ENCODE peak calls at places on chromosomes 6 and 20, in ten cellular contexts. M is A549; Z is IMR-90; V is AG04450; U is fibroblast of lung; A is brain microvascular endothelial cell; B is CD8-positive, alpha-beta T cell; Q is hepatocyte; X is SK-N-SH; Y is CD8-positive, alpha-beta memory T cell. W is an unnamed sample.

GRCh38 chr6:142897659-142898058 is 47.3 kb downstream of the HIVEP2 start:
- DNase-seq in Z (peak), B (no peak), X (no peak), V (no peak), M (no peak), A (no peak), Y (no peak), Q (no peak), U (no peak), W (no peak)

GRCh38 chr20:62807444-62808210 is 3.0 kb downstream of the OGFR start:
- DNase-seq in Q (no peak), M (no peak), U (no peak), Z (no peak), B (no peak), A (no peak), V (no peak), Y (no peak), X (no peak), W (no peak)

GRCh38 chr6:13355043-13355945 is 27.0 kb upstream of the TBC1D7 start:
- DNase-seq in A (peak), V (peak), Z (peak), Y (peak), X (no peak), B (no peak), Q (peak), U (peak), M (no peak), W (no peak)

GRCh38 chr6:45105170-45105820 is 222.8 kb upstream of the RUNX2 start:
- DNase-seq in A (no peak), Q (no peak), U (peak), B (no peak), Z (peak), Y (no peak), M (no peak), V (no peak), X (no peak), W (no peak)

GRCh38 chr6:1082040-1082935 is 229.6 kb upstream of the FOXQ1 start:
- DNase-seq in Z (peak), B (no peak), Q (no peak), X (no peak), Y (no peak), V (peak), U (peak), A (peak), M (no peak), W (no peak)

GRCh38 chr6:2876210-2877056 is 26.7 kb downstream of the SERPINB9 start:
- DNase-seq in U (peak), X (peak), Y (peak), Q (peak), V (peak), Z (peak), A (peak), M (peak), B (no peak), W (no peak)

GRCh38 chr6:35728663-35729348 is 8.0 kb upstream of the ARMC12 start:
- DNase-seq in X (peak), B (no peak), V (no peak), Q (no peak), U (no peak), A (no peak), M (no peak), Z (no peak), Y (peak), W (no peak)

GRCh38 chr6:138586638-138587037 is 87.3 kb upstream of the NHSL1 start:
- DNase-seq in V (no peak), U (no peak), A (no peak), B (no peak), M (no peak), Y (no peak), Q (no peak), X (no peak), Z (no peak), W (no peak)

GRCh38 chr6:117267766-117268534 is 2.6 kb downstream of the VGLL2 start:
- DNase-seq in Y (no peak), U (no peak), A (no peak), Z (no peak), M (no peak), Q (no peak), B (no peak), V (no peak), X (no peak), W (no peak)

GRCh38 chr6:36025932-36026327 is 1.5 kb upstream of the SLC26A8 start:
- DNase-seq in M (no peak), Q (no peak), X (no peak), Y (no peak), Z (peak), B (no peak), U (peak), V (no peak), A (peak), W (no peak)

GRCh38 chr20:1918766-1919165 is 23.6 kb downstream of the SIRPA start:
- DNase-seq in M (no peak), V (no peak), U (no peak), A (no peak), Y (no peak), Q (no peak), X (no peak), Z (no peak), B (no peak), W (no peak)

GRCh38 chr6:165245287-165245686 is 64.1 kb downstream of the C6orf118 start:
- DNase-seq in X (peak), Q (peak), V (no peak), A (no peak), B (no peak), Z (peak), U (no peak), M (no peak), Y (no peak), W (peak)

GRCh38 chr6:36243562-36244212 is 26.2 kb upstream of the PNPLA1 start:
- DNase-seq in Z (no peak), B (no peak), M (no peak), Y (no peak), Q (no peak), X (no peak), U (no peak), V (no peak), A (no peak), W (no peak)

GRCh38 chr6:44043479-44044153 is 83.6 kb downstream of the MRPL14 start:
- DNase-seq in X (peak), V (no peak), M (no peak), Z (peak), B (no peak), Y (no peak), U (peak), A (no peak), Q (no peak), W (no peak)

GRCh38 chr20:50169329-50169823 is 15.9 kb upstream of the PEDS1 start:
- DNase-seq in Z (peak), V (peak), A (peak), M (peak), B (peak), Q (peak), X (peak), U (peak), Y (peak), W (no peak)

GRCh38 chr6:132132420-132132819 is 181.2 kb upstream of the CCN2 start:
- DNase-seq in Y (no peak), Z (peak), Q (no peak), U (peak), B (no peak), M (no peak), V (no peak), A (peak), X (no peak), W (no peak)

GRCh38 chr20:16803965-16804792 is 56.0 kb downstream of the OTOR start:
- DNase-seq in M (peak), U (peak), X (peak), V (no peak), Y (no peak), B (peak), Z (peak), Q (peak), A (peak), W (peak)

GRCh38 chr6:69580696-69581095 is 216.1 kb downstream of the LMBRD1 start:
- DNase-seq in X (no peak), M (no peak), U (no peak), Q (no peak), B (no peak), Z (no peak), A (no peak), Y (no peak), V (no peak), W (no peak)

GRCh38 chr20:18587665-18588553 is at the start of gene DTD1:
- DNase-seq in U (peak), M (peak), Z (peak), Q (peak), Y (peak), B (peak), V (peak), A (peak), X (peak), W (peak)

GRCh38 chr20:58417418-58417817 is 28.4 kb downstream of the VAPB start:
- DNase-seq in Y (no peak), V (no peak), B (no peak), Q (no peak), M (no peak), Z (no peak), U (no peak), A (no peak), X (no peak), W (no peak)

GRCh38 chr6:97669191-97669651 is 386.2 kb upstream of the MMS22L start:
- DNase-seq in A (peak), V (no peak), U (peak), M (no peak), Q (peak), Z (peak), B (no peak), Y (no peak), X (peak), W (peak)

GRCh38 chr6:141641406-141641805 is 491.3 kb upstream of the GJE1 start:
- DNase-seq in A (no peak), X (no peak), B (no peak), Y (no peak), V (no peak), M (no peak), Q (no peak), U (peak), Z (no peak), W (no peak)

GRCh38 chr6:36319834-36320233 is 16.9 kb downstream of the BNIP5 start:
- DNase-seq in Y (no peak), M (no peak), X (no peak), B (no peak), A (no peak), U (no peak), V (no peak), Z (no peak), Q (no peak), W (no peak)

GRCh38 chr20:62558779-62559178 is 83.0 kb upstream of the GATA5 start:
- DNase-seq in U (no peak), M (no peak), B (no peak), V (no peak), A (no peak), Z (no peak), X (no peak), Q (no peak), Y (no peak), W (no peak)

GRCh38 chr6:131948692-131949614 is 2.2 kb downstream of the CCN2 start:
- DNase-seq in U (peak), M (no peak), V (peak), A (peak), B (no peak), Y (no peak), Z (peak), Q (peak), X (no peak), W (no peak)

GRCh38 chr20:37995856-37996625 is 37.2 kb downstream of the TTI1 start:
- DNase-seq in Z (no peak), M (no peak), Q (no peak), B (no peak), A (no peak), V (no peak), U (no peak), Y (no peak), X (no peak), W (no peak)

GRCh38 chr6:26142026-26142425 is 54.8 kb downstream of the HFE start:
- DNase-seq in M (no peak), V (no peak), U (no peak), Z (no peak), A (no peak), B (no peak), X (no peak), Y (no peak), Q (no peak), W (no peak)
- H3K27ac ChIP-seq in M (no peak), V (no peak), U (no peak), Z (no peak), A (no peak), B (no peak), X (no peak), Y (no peak), Q (no peak), W (peak)

DNA sequence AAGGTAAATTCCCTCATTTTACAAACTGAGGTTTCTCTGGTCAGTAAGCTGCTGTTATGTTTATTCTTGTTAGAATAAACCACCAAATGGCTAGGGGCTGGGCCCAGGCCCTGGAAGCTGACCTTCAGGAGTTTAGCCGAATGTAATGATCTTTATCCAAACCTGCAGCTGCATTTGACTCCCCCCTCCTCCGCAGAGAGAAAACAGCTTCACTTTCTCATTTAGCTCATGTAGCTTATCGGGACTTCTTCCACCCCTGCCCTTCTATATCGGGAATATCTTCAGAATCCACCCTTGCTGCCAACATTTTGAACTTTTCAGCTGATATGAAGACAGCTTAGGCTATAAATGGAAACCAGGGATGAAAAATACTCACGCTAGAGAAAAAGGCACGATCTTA is 102.6 kb downstream of the ZMYND8 start:
- DNase-seq in U (no peak), Q (no peak), B (no peak), Y (no peak), Z (peak), M (no peak), A (no peak), X (no peak), V (no peak), W (no peak)
- H3K4me3 ChIP-seq in U (no peak), Q (no peak), B (no peak), Y (no peak), Z (no peak), M (no peak), A (no peak), X (no peak), V (no peak), W (no peak)

DNA sequence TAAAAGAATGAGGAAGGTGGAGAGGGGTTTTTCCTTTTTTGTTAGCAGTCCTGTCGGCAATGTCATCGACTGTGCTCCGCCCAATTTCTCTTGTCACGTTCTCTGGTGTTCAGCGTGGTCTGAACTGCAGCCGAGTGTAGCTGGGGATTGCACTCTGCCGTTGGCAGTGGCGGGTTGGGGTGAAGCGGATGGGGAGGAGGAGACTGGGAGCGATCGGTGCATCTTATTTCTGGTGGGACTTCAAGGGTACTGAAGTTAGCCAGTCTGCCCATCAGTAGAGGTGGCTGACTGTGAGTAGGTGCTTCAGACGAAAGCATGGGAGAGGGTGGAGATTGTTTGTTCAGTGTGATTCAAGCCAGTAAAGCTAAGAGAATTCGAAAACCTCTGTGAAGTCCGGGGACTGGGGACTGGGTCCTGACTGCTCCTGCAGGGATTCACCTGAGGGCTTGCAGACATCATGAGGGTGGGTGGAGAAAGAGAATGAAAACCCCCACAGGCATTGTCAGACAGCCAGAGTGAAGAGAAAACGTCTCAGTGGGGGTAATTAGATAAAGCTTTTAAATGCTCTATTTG is 5.1 kb downstream of the RREB1 start:
- DNase-seq in A (no peak), Y (peak), Q (peak), U (no peak), M (no peak), X (peak), B (peak), V (no peak), Z (no peak), W (no peak)
- H3K27ac ChIP-seq in A (no peak), Y (no peak), Q (peak), U (no peak), M (peak), X (no peak), B (no peak), V (no peak), Z (no peak), W (no peak)

GRCh38 chr20:32021091-32021490 is 10.9 kb downstream of the CCM2L start:
- DNase-seq in V (no peak), U (no peak), M (no peak), B (no peak), Z (no peak), Q (no peak), A (no peak), Y (no peak), X (no peak), W (no peak)

GRCh38 chr20:32019156-32019510 is 8.9 kb downstream of the CCM2L start:
- DNase-seq in A (no peak), V (no peak), Z (no peak), Y (no peak), Q (peak), X (peak), U (no peak), M (peak), B (no peak), W (no peak)

GRCh38 chr20:32018269-32019155 is 8.3 kb downstream of the CCM2L start:
- DNase-seq in Q (peak), M (peak), X (peak), U (no peak), B (peak), Y (peak), Z (no peak), A (no peak), V (no peak), W (no peak)

GRCh38 chr20:32019563-32020463 is 9.6 kb downstream of the CCM2L start:
- DNase-seq in A (no peak), Z (no peak), M (no peak), U (no peak), Y (no peak), B (no peak), V (no peak), X (no peak), Q (no peak), W (no peak)

DNA sequence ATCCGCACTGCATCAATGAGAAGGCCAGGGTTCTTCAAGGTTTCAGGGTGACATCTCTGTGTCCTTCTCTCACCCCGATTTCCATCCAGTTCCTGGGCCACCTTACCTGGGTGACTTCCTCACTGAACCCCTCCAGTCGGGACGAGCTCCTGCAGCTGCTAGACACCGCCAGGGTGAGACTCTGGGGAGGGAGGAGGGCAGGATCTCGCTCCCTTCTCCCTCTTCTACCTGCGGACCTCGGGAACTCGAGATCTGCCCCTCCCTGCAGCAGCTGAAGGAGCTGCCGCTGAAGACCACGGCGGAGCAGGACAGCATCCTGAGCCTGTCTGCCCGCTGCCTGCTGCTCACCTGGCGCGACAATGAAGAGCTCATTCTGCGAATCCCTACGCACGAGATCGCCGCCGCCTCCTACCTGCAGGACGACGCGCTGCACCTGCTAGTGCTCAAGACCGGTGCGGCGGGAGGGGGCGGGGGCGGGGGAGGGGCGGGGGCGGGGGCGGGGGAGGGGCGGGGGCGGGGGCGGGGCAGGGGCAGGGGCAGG is 7.5 kb downstream of the CCM2L start:
- DNase-seq in B (peak), Z (no peak), U (no peak), V (no peak), A (no peak), Y (peak), M (peak), Q (peak), X (peak), W (no peak)
- H3K4me3 ChIP-seq in B (no peak), Z (no peak), U (no peak), V (no peak), A (no peak), Y (no peak), M (peak), Q (no peak), X (no peak), W (no peak)

GRCh38 chr20:31679357-31680285 is 41.9 kb downstream of the COX4I2 start:
- DNase-seq in A (no peak), Z (no peak), V (no peak), M (no peak), U (no peak), B (no peak), Y (no peak), Q (no peak), X (no peak), W (no peak)

GRCh38 chr20:31678389-31679356 is 41.0 kb downstream of the COX4I2 start:
- DNase-seq in V (no peak), U (no peak), B (no peak), X (no peak), A (peak), Q (peak), M (no peak), Y (no peak), Z (no peak), W (no peak)

GRCh38 chr20:31681128-31681727 is 41.4 kb downstream of the BCL2L1 start:
- DNase-seq in X (no peak), A (no peak), Y (no peak), U (no peak), M (no peak), B (no peak), V (no peak), Q (no peak), Z (no peak), W (no peak)

GRCh38 chr20:31681769-31682168 is 40.9 kb downstream of the BCL2L1 start:
- DNase-seq in Z (no peak), B (no peak), M (no peak), V (no peak), Q (no peak), X (no peak), Y (no peak), U (no peak), A (no peak), W (peak)

DNA sequence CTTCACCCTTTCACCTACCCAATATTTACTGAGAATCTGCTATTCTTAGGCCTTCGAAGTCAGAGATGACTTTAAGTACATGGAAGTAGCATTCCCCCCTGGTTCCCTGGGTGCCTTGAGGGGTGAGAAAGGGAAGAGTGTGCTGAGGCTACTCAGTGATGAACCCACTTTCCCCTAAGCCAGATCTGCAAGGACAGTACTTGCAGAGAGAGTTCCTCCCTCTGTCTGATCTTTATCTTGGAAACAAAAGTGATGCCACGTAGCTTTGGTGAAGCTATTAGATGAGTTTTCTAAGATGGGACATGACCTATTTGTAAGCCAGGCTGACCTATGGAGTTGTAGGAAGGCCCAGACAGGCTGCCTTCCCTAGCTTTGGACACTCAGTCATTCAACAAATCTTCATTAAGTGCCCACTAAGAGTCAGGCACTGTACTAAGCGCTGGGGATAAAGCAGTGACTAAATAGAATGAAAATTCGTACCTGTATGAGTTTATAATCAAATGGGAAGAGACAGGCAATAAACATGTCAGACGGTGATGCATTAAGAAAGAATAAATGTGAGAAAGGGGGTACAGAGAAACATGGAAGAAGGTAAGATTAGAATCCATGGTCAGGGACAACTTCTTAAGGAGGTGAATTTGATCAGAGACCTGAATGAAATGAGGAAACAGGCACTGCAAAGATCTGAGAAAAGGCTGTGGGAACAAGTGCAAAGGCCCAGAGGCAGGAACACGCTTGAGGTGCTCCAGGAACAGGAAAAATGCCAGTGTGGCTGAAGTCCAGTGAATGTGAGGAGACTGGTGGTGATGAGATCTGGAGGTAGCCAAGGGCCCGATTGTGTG is 42.2 kb downstream of the BCL2L1 start:
- DNase-seq in U (no peak), V (no peak), Y (no peak), Q (no peak), A (no peak), B (no peak), X (no peak), Z (no peak), M (no peak), W (no peak)
- H3K27ac ChIP-seq in U (no peak), V (no peak), Y (peak), Q (peak), A (no peak), B (peak), X (peak), Z (no peak), M (peak), W (peak)